ENCODE peak calls at places on chromosomes 4 and X, in ten cellular contexts. E is HFF-Myc; D is NCI-H1092 treated with DMSO at 0.1 percent for 48 hours; A is cardiac fibroblast; Y is posterior cingulate gyrus; R is stimulated activated CD4-positive, alpha-beta T cell treated with anti-CD3 and anti-CD28 coated beads, TNF-alpha, amount 100 ng/mL, for 1 hour; X is GM10248; B is small intestine; W is non-pigmented ciliary epithelial cell; V is HT1080. H is an unnamed sample.
A peak's percentile ranks its signal among the peaks of the same experiment; 100 is the strongest.

GRCh38 chr4:32560306-32560705 is 1840.1 kb downstream of the PCDH7 start:
- DNase-seq in E (no peak), D (peak; percentile 49), A (peak; percentile 90), Y (no peak), R (no peak), X (no peak), B (no peak), W (peak; percentile 34), V (peak; percentile 24), H (no peak)

GRCh38 chr4:151012836-151013235 is 2.2 kb downstream of the LRBA start:
- DNase-seq in E (no peak), D (no peak), A (no peak), Y (no peak), R (no peak), X (no peak), B (peak; percentile 72), W (no peak), V (peak; percentile 69), H (no peak)

GRCh38 chr4:186621959-186622553 is 66.7 kb upstream of the MTNR1A start:
- DNase-seq in E (peak; percentile 66), D (no peak), A (peak; percentile 88), Y (no peak), R (no peak), X (no peak), B (no peak), W (peak; percentile 88), V (peak; percentile 80), H (no peak)

GRCh38 chr4:76748649-76749048 is 149.3 kb downstream of the SOWAHB start:
- DNase-seq in E (no peak), D (peak; percentile 8), A (peak; percentile 50), Y (no peak), R (no peak), X (no peak), B (peak; percentile 75), W (no peak), V (peak; percentile 53), H (no peak)

GRCh38 chr4:102684605-102685052 is 76.1 kb downstream of the MANBA start:
- DNase-seq in E (peak; percentile 29), D (no peak), A (peak; percentile 14), Y (no peak), R (no peak), X (no peak), B (no peak), W (peak; percentile 85), V (peak; percentile 89), H (no peak)

GRCh38 chr4:125315571-125316390 is 1.0 kb downstream of the FAT4 start:
- DNase-seq in E (no peak), D (peak; percentile 34), A (peak; percentile 65), Y (peak; percentile 46), R (no peak), X (peak; percentile 24), B (peak; percentile 4), W (no peak), V (peak; percentile 54), H (no peak)

GRCh38 chrX:9458516-9459078 is 6.3 kb upstream of the TBL1X start:
- DNase-seq in E (no peak), D (no peak), A (no peak), Y (no peak), R (no peak), X (no peak), B (no peak), W (no peak), V (no peak), H (no peak)

GRCh38 chr4:10080874-10081606 is 35.6 kb downstream of the WDR1 start:
- DNase-seq in E (no peak), D (no peak), A (no peak), Y (no peak), R (no peak), X (no peak), B (no peak), W (no peak), V (no peak), H (no peak)

GRCh38 chr4:109554971-109555370 is 5.1 kb upstream of the MCUB start:
- DNase-seq in E (no peak), D (no peak), A (peak; percentile 6), Y (no peak), R (no peak), X (no peak), B (no peak), W (no peak), V (no peak), H (no peak)

GRCh38 chrX:118644378-118644777 is 83.0 kb upstream of the IL13RA1 start:
- DNase-seq in E (no peak), D (peak; percentile 22), A (peak; percentile 56), Y (no peak), R (no peak), X (no peak), B (peak; percentile 57), W (no peak), V (peak; percentile 48), H (no peak)

GRCh38 chrX:33138677-33139249 is 72.6 kb downstream of the DMD start:
- DNase-seq in E (no peak), D (no peak), A (no peak), Y (no peak), R (no peak), X (no peak), B (no peak), W (no peak), V (peak; percentile 34), H (no peak)

GRCh38 chrX:69523314-69523713 is 19.2 kb downstream of the NALF2 start:
- DNase-seq in E (no peak), D (no peak), A (no peak), Y (no peak), R (no peak), X (no peak), B (no peak), W (no peak), V (no peak), H (no peak)

GRCh38 chr4:11469900-11470708 is 41.4 kb upstream of the HS3ST1 start:
- DNase-seq in E (no peak), D (no peak), A (no peak), Y (no peak), R (no peak), X (peak; percentile 20), B (no peak), W (no peak), V (no peak), H (no peak)

GRCh38 chr4:185298728-185299394 is 89.5 kb downstream of the SNX25 start:
- DNase-seq in E (no peak), D (no peak), A (no peak), Y (no peak), R (no peak), X (no peak), B (no peak), W (no peak), V (no peak), H (no peak)

GRCh38 chr4:6795821-6796220 is 13.3 kb downstream of the KIAA0232 start:
- DNase-seq in E (no peak), D (no peak), A (no peak), Y (no peak), R (no peak), X (no peak), B (no peak), W (no peak), V (no peak), H (no peak)

GRCh38 chr4:140675599-140676231 is 80.5 kb downstream of the TBC1D9 start:
- DNase-seq in E (no peak), D (no peak), A (no peak), Y (no peak), R (no peak), X (no peak), B (no peak), W (no peak), V (peak; percentile 61), H (no peak)

GRCh38 chrX:94053575-94053974 is 379.6 kb downstream of the FAM133A start:
- DNase-seq in E (no peak), D (no peak), A (no peak), Y (no peak), R (no peak), X (no peak), B (peak; percentile 0), W (no peak), V (peak; percentile 47), H (no peak)

GRCh38 chrX:118189628-118190027 is 73.0 kb upstream of the KLHL13 start:
- DNase-seq in E (no peak), D (peak; percentile 76), A (no peak), Y (no peak), R (no peak), X (no peak), B (peak; percentile 12), W (no peak), V (no peak), H (no peak)

GRCh38 chr4:64780664-64781063 is 371.4 kb upstream of the TECRL start:
- DNase-seq in E (no peak), D (no peak), A (no peak), Y (no peak), R (no peak), X (no peak), B (no peak), W (no peak), V (no peak), H (no peak)

GRCh38 chr4:73859614-73860088 is 6.6 kb downstream of the PF4V1 start:
- DNase-seq in E (no peak), D (no peak), A (peak; percentile 77), Y (no peak), R (no peak), X (no peak), B (peak; percentile 5), W (peak; percentile 75), V (no peak), H (no peak)

GRCh38 chr4:22363071-22363470 is 152.8 kb downstream of the ADGRA3 start:
- DNase-seq in E (no peak), D (no peak), A (no peak), Y (no peak), R (no peak), X (no peak), B (no peak), W (no peak), V (no peak), H (no peak)

GRCh38 chr4:121155893-121156292 is 8.2 kb downstream of the TNIP3 start:
- DNase-seq in E (peak; percentile 69), D (no peak), A (peak; percentile 86), Y (no peak), R (no peak), X (no peak), B (no peak), W (peak; percentile 67), V (peak; percentile 82), H (no peak)

H was measured in activated B cell treated with CpG ODN at 0.5 μM for 24 hours.